ENCODE peak calls at places on chromosomes 13 and 19, in six cellular contexts. One of them, this sample, is unnamed.

GRCh38 chr13:81874253-81874652 is 1533.3 kb upstream of the SPRY2 start:
- DNase-seq in HEK293T: no peak
- DNase-seq in pancreas: no peak
- DNase-seq in stomach: no peak
- DNase-seq in NCI-H345: no peak
- DNase-seq in HCT116: no peak
- DNase-seq in this sample: no peak

GRCh38 chr13:66210677-66211076 is 1019.5 kb downstream of the PCDH9 start:
- DNase-seq in stomach: no peak
- DNase-seq in NCI-H345: no peak
- DNase-seq in pancreas: no peak
- DNase-seq in HCT116: peak; percentile 63
- DNase-seq in HEK293T: no peak
- DNase-seq in this sample: peak; percentile 21

GRCh38 chr13:37769078-37769477 is 100.5 kb downstream of the TRPC4 start:
- DNase-seq in HCT116: no peak
- DNase-seq in NCI-H345: no peak
- DNase-seq in stomach: no peak
- DNase-seq in pancreas: no peak
- DNase-seq in HEK293T: no peak
- DNase-seq in this sample: no peak

GRCh38 chr13:25806304-25806974 is 245.4 kb downstream of the SHISA2 start:
- DNase-seq in pancreas: no peak
- DNase-seq in HCT116: no peak
- DNase-seq in stomach: no peak
- DNase-seq in HEK293T: no peak
- DNase-seq in NCI-H345: no peak
- DNase-seq in this sample: no peak

GRCh38 chr13:113320226-113320875 is 23.3 kb downstream of the LAMP1 start:
- DNase-seq in NCI-H345: no peak
- DNase-seq in pancreas: no peak
- DNase-seq in HCT116: no peak
- DNase-seq in HEK293T: no peak
- DNase-seq in stomach: no peak
- DNase-seq in this sample: no peak

GRCh38 chr19:19758164-19758563 is 25.3 kb upstream of the ZNF14 start:
- DNase-seq in NCI-H345: no peak
- DNase-seq in HCT116: no peak
- DNase-seq in pancreas: no peak
- DNase-seq in stomach: no peak
- DNase-seq in HEK293T: no peak
- DNase-seq in this sample: no peak

GRCh38 chr13:28494861-28495585 is at the start of gene FLT1:
- DNase-seq in HCT116: no peak
- DNase-seq in NCI-H345: peak; percentile 14
- DNase-seq in HEK293T: peak; percentile 38
- DNase-seq in stomach: peak; percentile 27
- DNase-seq in pancreas: no peak
- DNase-seq in this sample: no peak

GRCh38 chr19:34282611-34283519 is 28.5 kb downstream of the GARRE1 start:
- DNase-seq in stomach: peak; percentile 29
- DNase-seq in pancreas: no peak
- DNase-seq in NCI-H345: peak; percentile 32
- DNase-seq in HCT116: no peak
- DNase-seq in HEK293T: no peak
- DNase-seq in this sample: no peak

GRCh38 chr13:73140804-73141203 is 82.0 kb downstream of the KLF5 start:
- DNase-seq in pancreas: no peak
- DNase-seq in HCT116: no peak
- DNase-seq in NCI-H345: no peak
- DNase-seq in HEK293T: no peak
- DNase-seq in stomach: peak; percentile 33
- DNase-seq in this sample: no peak

GRCh38 chr19:2038284-2039081 is 12.6 kb downstream of the MKNK2 start:
- DNase-seq in HCT116: no peak
- DNase-seq in pancreas: peak; percentile 39
- DNase-seq in HEK293T: no peak
- DNase-seq in stomach: no peak
- DNase-seq in NCI-H345: no peak
- DNase-seq in this sample: no peak

GRCh38 chr19:2035590-2035991 is 15.5 kb downstream of the MKNK2 start:
- DNase-seq in NCI-H345: no peak
- DNase-seq in HCT116: no peak
- DNase-seq in HEK293T: no peak
- DNase-seq in pancreas: peak; percentile 45
- DNase-seq in stomach: no peak
- DNase-seq in this sample: no peak

GRCh38 chr19:33724021-33724722 is 72.5 kb upstream of the KCTD15 start:
- DNase-seq in HEK293T: no peak
- DNase-seq in pancreas: no peak
- DNase-seq in HCT116: no peak
- DNase-seq in stomach: no peak
- DNase-seq in NCI-H345: no peak
- DNase-seq in this sample: no peak

GRCh38 chr19:46616631-46617322 is 8.1 kb downstream of the PTGIR start:
- DNase-seq in stomach: peak; percentile 88
- DNase-seq in HEK293T: peak; percentile 74
- DNase-seq in pancreas: peak; percentile 88
- DNase-seq in NCI-H345: peak; percentile 45
- DNase-seq in HCT116: peak; percentile 49
- DNase-seq in this sample: peak; percentile 96

GRCh38 chr13:113092776-113093579 is 12.6 kb upstream of the F7 start:
- DNase-seq in HEK293T: no peak
- DNase-seq in NCI-H345: no peak
- DNase-seq in HCT116: no peak
- DNase-seq in stomach: no peak
- DNase-seq in pancreas: no peak
- DNase-seq in this sample: no peak

GRCh38 chr19:8337728-8338127 is 5.3 kb downstream of the KANK3 start:
- DNase-seq in HCT116: no peak
- DNase-seq in pancreas: no peak
- DNase-seq in NCI-H345: no peak
- DNase-seq in HEK293T: no peak
- DNase-seq in stomach: no peak
- DNase-seq in this sample: no peak

GRCh38 chr13:108609353-108609752 is 20.1 kb upstream of the MYO16 start:
- DNase-seq in NCI-H345: no peak
- DNase-seq in HEK293T: peak; percentile 7
- DNase-seq in stomach: no peak
- DNase-seq in HCT116: peak; percentile 37
- DNase-seq in pancreas: no peak
- DNase-seq in this sample: peak; percentile 31

GRCh38 chr13:113216165-113217056 is 7.0 kb downstream of the CUL4A start:
- DNase-seq in HEK293T: peak; percentile 13
- DNase-seq in NCI-H345: peak; percentile 50
- DNase-seq in stomach: peak; percentile 60
- DNase-seq in HCT116: peak; percentile 56
- DNase-seq in pancreas: peak; percentile 52
- DNase-seq in this sample: peak; percentile 35

GRCh38 chr19:14404322-14404721 is 14.8 kb downstream of the DDX39A start:
- DNase-seq in HCT116: no peak
- DNase-seq in stomach: no peak
- DNase-seq in pancreas: no peak
- DNase-seq in NCI-H345: peak; percentile 14
- DNase-seq in HEK293T: no peak
- DNase-seq in this sample: no peak

GRCh38 chr19:56348289-56348877 is 33.7 kb upstream of the ZSCAN5A start:
- DNase-seq in NCI-H345: no peak
- DNase-seq in pancreas: no peak
- DNase-seq in HEK293T: no peak
- DNase-seq in HCT116: peak; percentile 22
- DNase-seq in stomach: no peak
- DNase-seq in this sample: no peak